ENCODE peak calls at places on chromosomes 5 and 9, in nine cellular contexts. O is body of pancreas, A is IMR-90, S is tibial nerve, V is HepG2, B is right lobe of liver, N is ovary, L is Karpas-422, W is left lung. M is an unnamed sample. For H3K27me3, the result is how much of the 10 kb centered on the place peaks cover.

GRCh38 chr5:79932510-79933504 is 58.3 kb downstream of the MTX3 start:
- DNase-seq in V (peak), S (peak), L (no peak), W (no peak), B (no peak), O (no peak), A (no peak), N (no peak), M (no peak)

GRCh38 chr9:79924836-79925235 is 353.1 kb downstream of the TLE4 start:
- DNase-seq in S (no peak), O (no peak), A (no peak), V (no peak), B (no peak), L (no peak), W (peak), N (no peak), M (no peak)

GRCh38 chr5:149002053-149002452 is 60.8 kb downstream of the SH3TC2 start:
- DNase-seq in L (no peak), A (peak), O (peak), B (no peak), W (peak), N (no peak), V (peak), S (no peak), M (peak)

GRCh38 chr9:7186175-7186574 is 428.4 kb downstream of the KDM4C start:
- DNase-seq in B (no peak), W (no peak), S (no peak), O (no peak), A (peak), L (peak), V (peak), N (no peak), M (peak)

GRCh38 chr5:127389616-127390015 is 99.0 kb downstream of the MEGF10 start:
- DNase-seq in V (no peak), L (no peak), N (no peak), O (no peak), W (no peak), S (no peak), A (no peak), B (no peak), M (no peak)

GRCh38 chr5:15384176-15384575 is 115.8 kb upstream of the FBXL7 start:
- DNase-seq in S (no peak), W (no peak), L (no peak), V (no peak), A (no peak), N (no peak), O (no peak), B (no peak), M (no peak)

GRCh38 chr5:56783261-56783660 is 32.1 kb upstream of the MAP3K1 start:
- DNase-seq in A (no peak), W (no peak), B (no peak), L (no peak), V (no peak), N (no peak), S (no peak), O (no peak), M (no peak)

GRCh38 chr9:8652282-8652681 is 852.7 kb upstream of the DMAC1 start:
- DNase-seq in A (no peak), L (no peak), N (no peak), W (no peak), B (no peak), S (no peak), V (no peak), O (no peak), M (no peak)

GRCh38 chr9:105243935-105244273 is 547 bp upstream of the SLC44A1 start:
- DNase-seq in O (no peak), S (no peak), W (no peak), A (no peak), N (no peak), L (no peak), V (no peak), B (no peak), M (no peak)
- H3K4me3 ChIP-seq in O (no peak), S (peak), W (peak), A (peak), N (peak), L (peak), V (peak), B (peak), M (peak)

GRCh38 chr9:93183106-93183662 is 755 bp upstream of the WNK2 start:
- DNase-seq in N (no peak), S (no peak), O (peak), L (no peak), V (no peak), W (no peak), B (no peak), A (no peak), M (no peak)

GRCh38 chr9:93185261-93186150 is 1.6 kb downstream of the WNK2 start:
- DNase-seq in S (no peak), V (no peak), A (no peak), B (no peak), W (no peak), N (no peak), O (peak), L (no peak), M (no peak)

GRCh38 chr9:93186151-93186715 is 2.3 kb downstream of the WNK2 start:
- DNase-seq in W (no peak), N (no peak), L (no peak), B (no peak), V (no peak), A (no peak), S (no peak), O (peak), M (no peak)

GRCh38 chr9:93183663-93184438 is at the start of gene WNK2:
- DNase-seq in L (no peak), W (no peak), O (peak), B (no peak), V (no peak), S (no peak), A (no peak), N (no peak), M (no peak)

DNA sequence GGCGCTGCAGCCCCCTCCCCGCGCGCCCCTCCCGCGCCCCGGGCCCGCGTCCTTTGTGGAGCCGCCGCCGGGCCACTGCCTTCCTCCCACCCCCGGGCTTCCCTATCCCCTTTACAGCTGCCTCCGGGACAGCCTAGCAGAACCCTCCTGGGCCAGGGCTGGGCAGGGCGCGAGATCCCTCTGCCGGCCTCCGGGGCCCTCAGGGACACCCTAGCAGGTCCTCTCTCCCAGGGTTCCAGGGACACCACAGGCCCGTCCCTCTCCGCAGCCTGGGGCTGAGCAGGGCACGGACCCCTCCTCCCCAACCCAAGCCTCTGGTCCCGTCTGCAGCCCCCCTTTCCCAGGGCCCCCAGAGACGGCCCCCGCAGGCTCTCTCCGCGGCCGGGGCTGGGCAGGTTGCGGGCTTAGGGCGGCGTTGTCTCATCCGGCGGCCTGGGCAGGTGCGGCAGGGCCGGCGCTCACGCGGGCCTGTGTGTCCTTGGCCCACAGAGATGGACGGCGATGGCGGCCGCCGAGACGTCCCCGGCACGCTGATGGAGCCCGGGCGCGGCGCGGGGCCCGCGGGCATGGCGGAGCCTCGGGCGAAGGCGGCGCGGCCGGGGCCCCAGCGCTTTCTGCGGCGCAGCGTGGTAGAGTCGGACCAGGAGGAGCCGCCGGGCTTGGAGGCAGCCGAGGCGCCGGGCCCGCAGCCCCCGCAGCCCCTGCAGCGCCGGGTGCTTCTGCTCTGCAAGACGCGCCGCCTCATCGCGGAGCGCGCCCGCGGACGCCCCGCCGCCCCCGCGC is 691 bp downstream of the WNK2 start:
- DNase-seq in L (no peak), B (no peak), N (no peak), O (peak), S (no peak), A (no peak), V (no peak), W (no peak), M (no peak)
- H3K27ac ChIP-seq in L (no peak), B (no peak), N (no peak), O (peak), S (peak), A (no peak), V (peak), W (no peak), M (no peak)

DNA sequence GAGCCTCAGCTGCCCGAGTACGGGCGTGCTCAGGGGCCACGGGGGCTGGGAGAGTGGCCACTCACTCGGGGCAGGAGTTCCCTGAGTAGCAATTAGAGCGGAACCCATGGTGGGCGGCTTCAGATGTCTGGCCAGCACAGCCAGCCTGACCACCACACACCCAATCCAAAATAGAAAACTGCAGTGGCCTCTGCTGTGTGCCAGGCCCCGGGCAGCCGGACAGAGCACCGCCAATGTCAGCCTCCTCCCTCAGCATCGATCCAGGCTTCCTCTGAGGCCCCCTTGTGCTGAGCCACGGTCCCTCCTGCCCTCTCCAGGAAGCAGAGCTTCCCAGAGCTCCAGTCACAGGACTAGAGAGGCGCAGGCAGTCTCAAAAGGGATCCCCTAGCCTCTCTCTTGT is 2.7 kb downstream of the ADAMTS2 start:
- DNase-seq in V (no peak), O (no peak), N (no peak), A (peak), L (no peak), B (no peak), S (no peak), W (no peak), M (peak)
- H3K27me3 ChIP-seq in V (under half), O (under half), N (under half), A (under half), L (under half), B (under half), S (under half), W (under half), M (under half)

GRCh38 chr9:5624655-5625054 is 4.3 kb upstream of the RIC1 start:
- DNase-seq in B (no peak), L (no peak), O (no peak), W (no peak), N (no peak), V (no peak), A (no peak), S (no peak), M (no peak)

GRCh38 chr9:5620494-5620893 is 8.4 kb upstream of the RIC1 start:
- DNase-seq in L (no peak), W (no peak), O (no peak), A (no peak), B (no peak), S (no peak), N (no peak), V (no peak), M (no peak)

GRCh38 chr9:5617749-5618148 is 11.2 kb upstream of the RIC1 start:
- DNase-seq in A (no peak), S (no peak), V (no peak), N (no peak), L (peak), B (no peak), W (no peak), O (no peak), M (no peak)

GRCh38 chr9:5622019-5622418 is 6.9 kb upstream of the RIC1 start:
- DNase-seq in W (no peak), S (no peak), N (no peak), O (no peak), L (no peak), V (no peak), A (peak), B (no peak), M (peak)

DNA sequence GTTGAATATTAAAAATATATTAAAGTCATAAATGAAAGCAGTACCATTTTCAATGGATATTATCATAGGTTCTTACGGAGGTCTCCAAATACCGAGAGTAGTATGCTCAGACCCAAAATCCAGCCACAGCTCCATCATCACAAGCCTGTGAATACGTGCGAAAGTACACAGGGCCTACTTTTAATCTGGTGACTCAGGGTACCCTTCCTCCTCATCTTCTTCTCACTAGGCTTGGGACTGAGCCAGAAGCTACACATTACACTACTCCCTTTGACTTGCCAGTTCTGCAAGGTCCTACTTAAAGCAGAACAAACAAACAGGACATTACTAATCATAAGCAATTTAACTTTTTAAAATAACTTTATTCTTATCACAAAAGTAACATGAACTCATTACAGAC is 7.6 kb upstream of the RIC1 start:
- DNase-seq in B (no peak), A (peak), N (no peak), L (no peak), O (no peak), V (no peak), W (no peak), S (no peak), M (peak)
- H3K4me3 ChIP-seq in B (no peak), A (no peak), N (no peak), L (no peak), O (no peak), V (no peak), W (no peak), S (no peak), M (no peak)

DNA sequence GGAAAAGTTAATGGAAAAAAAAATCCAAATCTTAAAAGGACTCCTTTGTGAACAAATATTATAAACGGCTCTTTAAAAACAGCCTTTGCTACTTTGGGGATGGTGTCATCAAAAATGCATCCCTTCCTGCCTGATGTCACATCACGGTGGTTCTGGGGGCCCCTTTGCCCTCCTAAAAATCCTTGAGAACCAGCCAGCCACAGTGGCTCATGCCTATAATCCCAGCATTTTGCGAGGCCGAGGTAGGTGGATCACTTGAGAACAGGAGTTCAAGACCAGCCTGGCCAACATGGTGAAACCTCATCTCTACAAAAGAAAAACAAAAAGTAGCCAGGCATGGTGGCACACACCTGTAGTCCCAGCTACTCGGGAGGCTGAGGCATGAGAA is 43.9 kb downstream of the FNBP1 start:
- DNase-seq in L (no peak), W (no peak), A (no peak), V (no peak), S (no peak), B (no peak), N (no peak), O (no peak), M (no peak)
- H3K27ac ChIP-seq in L (peak), W (no peak), A (no peak), V (no peak), S (peak), B (no peak), N (no peak), O (no peak), M (no peak)

DNA sequence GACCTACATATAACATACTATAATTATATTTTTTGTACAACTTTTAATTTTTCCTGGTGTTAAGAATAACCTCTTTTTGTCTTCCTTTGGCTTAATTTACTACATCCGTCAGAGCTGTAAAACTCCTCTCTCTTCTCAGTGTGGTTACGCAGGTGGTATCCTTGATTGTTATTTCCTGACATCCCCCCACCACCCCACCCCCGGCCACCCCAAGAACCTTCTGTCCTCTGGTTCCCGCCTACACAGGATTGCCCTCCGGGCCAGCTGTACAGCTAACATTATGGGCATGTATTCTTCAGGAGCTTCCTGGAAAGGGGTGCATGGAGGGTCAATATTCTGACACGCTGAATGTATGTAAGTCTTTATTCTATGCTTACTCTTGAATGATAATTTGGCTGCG is 13.0 kb upstream of the ANP32B start:
- DNase-seq in N (no peak), L (no peak), W (no peak), A (no peak), S (no peak), B (no peak), O (no peak), V (no peak), M (no peak)
- H3K27me3 ChIP-seq in N (under half), L (under half), W (under half), A (under half), S (under half), B (under half), O (under half), V (under half), M (under half)

DNA sequence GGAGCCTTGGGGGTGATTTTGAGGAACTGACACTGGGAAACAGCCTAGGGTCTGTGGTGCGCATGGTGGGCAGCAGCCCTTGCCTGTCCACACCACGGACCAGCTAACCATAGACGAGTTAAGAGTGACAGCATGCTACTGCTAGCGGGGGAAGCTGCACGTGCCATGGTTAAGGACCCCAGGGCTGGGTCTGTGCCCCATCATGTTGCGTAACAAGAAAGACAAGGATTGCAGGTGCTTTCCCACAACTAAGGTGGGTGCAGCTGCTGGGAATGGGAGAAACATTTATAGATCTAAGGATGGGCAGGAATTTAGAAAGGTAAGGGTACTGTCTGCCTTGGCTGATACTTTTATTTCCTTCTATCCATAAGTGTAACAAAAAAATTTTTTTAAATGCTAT is 17.9 kb upstream of the KCNMB1 start:
- DNase-seq in L (no peak), V (no peak), W (no peak), B (no peak), S (no peak), N (no peak), O (no peak), A (no peak), M (no peak)
- H3K4me3 ChIP-seq in L (no peak), V (no peak), W (no peak), B (no peak), S (no peak), N (no peak), O (no peak), A (no peak), M (no peak)

GRCh38 chr5:155150012-155150411 is 136.5 kb downstream of the KIF4B start:
- DNase-seq in W (no peak), A (no peak), O (no peak), S (no peak), L (peak), N (no peak), B (no peak), V (no peak), M (no peak)
- H3K27ac ChIP-seq in W (no peak), A (no peak), O (no peak), S (no peak), L (no peak), N (no peak), B (no peak), V (no peak), M (no peak)

GRCh38 chr9:93944011-93944410 is 11.1 kb downstream of the BARX1 start:
- DNase-seq in L (no peak), B (no peak), V (no peak), O (no peak), A (no peak), N (no peak), W (no peak), S (no peak), M (no peak)
- H3K27me3 ChIP-seq in L (under half), B (under half), V (under half), O (under half), A (half or more), N (under half), W (half or more), S (under half), M (half or more)

M was measured in brain microvascular endothelial cell.